ENCODE peak calls at places on chromosomes 4 and X, in six cellular contexts. B is AG08396; Y is T-helper 9 cell; V is activated CD4-positive, alpha-beta T cell treated with anti-CD3 and anti-CD28 coated beads for 48 hours; D is activated CD8-positive, alpha-beta memory T cell treated with anti-CD3 and anti-CD28 coated beads for 24 hours; S is HuH-7. J is an unnamed sample.

GRCh38 chr4:108527729-108528128 is 92.6 kb upstream of the RPL34 start:
- DNase-seq in B (no peak), Y (no peak), V (no peak), D (no peak), S (no peak), J (no peak)

GRCh38 chr4:18934197-18934596 is 912.6 kb upstream of the LCORL start:
- DNase-seq in B (no peak), Y (no peak), V (no peak), D (no peak), S (no peak), J (no peak)

GRCh38 chr4:74751247-74751646 is 43.1 kb downstream of the BTC start:
- DNase-seq in B (no peak), Y (no peak), V (no peak), D (no peak), S (no peak), J (no peak)

GRCh38 chrX:42577936-42578335 is 200.0 kb downstream of the PPP1R2C start:
- DNase-seq in B (no peak), Y (no peak), V (no peak), D (no peak), S (peak), J (no peak)

GRCh38 chrX:72002886-72003285 is 92.2 kb downstream of the NHSL2 start:
- DNase-seq in B (no peak), Y (no peak), V (no peak), D (no peak), S (no peak), J (no peak)

GRCh38 chrX:132226169-132226568 is 6.9 kb upstream of the RAP2C start:
- DNase-seq in B (no peak), Y (no peak), V (no peak), D (no peak), S (no peak), J (no peak)

GRCh38 chr4:105088110-105088879 is 58.4 kb upstream of the TET2 start:
- DNase-seq in B (peak), Y (no peak), V (no peak), D (no peak), S (no peak), J (no peak)

GRCh38 chr4:13893221-13893620 is 265.7 kb upstream of the BOD1L1 start:
- DNase-seq in B (no peak), Y (no peak), V (no peak), D (no peak), S (no peak), J (no peak)

GRCh38 chrX:24081661-24082154 is 27.0 kb downstream of the EIF2S3 start:
- DNase-seq in B (peak), Y (peak), V (peak), D (peak), S (no peak), J (peak)

GRCh38 chr4:97496298-97496873 is 646.9 kb downstream of the STPG2 start:
- DNase-seq in B (no peak), Y (no peak), V (no peak), D (no peak), S (no peak), J (no peak)

GRCh38 chr4:1615786-1616573 is 68.1 kb downstream of the FAM53A start:
- DNase-seq in B (no peak), Y (no peak), V (no peak), D (no peak), S (no peak), J (no peak)

GRCh38 chr4:45475490-45475889 is 648.4 kb downstream of the GABRG1 start:
- DNase-seq in B (no peak), Y (no peak), V (no peak), D (no peak), S (no peak), J (no peak)

GRCh38 chr4:54976682-54977081 is 148.7 kb downstream of the KDR start:
- DNase-seq in B (no peak), Y (no peak), V (no peak), D (no peak), S (peak), J (no peak)

GRCh38 chr4:61440306-61440705 is 240.2 kb downstream of the ADGRL3 start:
- DNase-seq in B (no peak), Y (no peak), V (no peak), D (no peak), S (no peak), J (no peak)

GRCh38 chr4:147108409-147108808 is 162.7 kb upstream of the TTC29 start:
- DNase-seq in B (peak), Y (no peak), V (no peak), D (no peak), S (no peak), J (no peak)

GRCh38 chr4:106358899-106359298 is 9.7 kb downstream of the GIMD1 start:
- DNase-seq in B (peak), Y (no peak), V (no peak), D (no peak), S (no peak), J (no peak)

GRCh38 chr4:170089274-170089742 is 448 bp downstream of the AADAT start:
- DNase-seq in B (peak), Y (no peak), V (no peak), D (no peak), S (peak), J (no peak)

GRCh38 chr4:118954246-118954645 is 65.6 kb downstream of the SYNPO2 start:
- DNase-seq in B (no peak), Y (no peak), V (no peak), D (no peak), S (no peak), J (no peak)

GRCh38 chrX:149510386-149510785 is 5.3 kb upstream of the IDS start:
- DNase-seq in B (no peak), Y (no peak), V (no peak), D (peak), S (no peak), J (no peak)

GRCh38 chrX:356385-357034 is 30.2 kb downstream of the PPP2R3B start:
- DNase-seq in B (no peak), Y (no peak), V (no peak), D (no peak), S (no peak), J (no peak)

GRCh38 chr4:25970241-25970675 is 56.2 kb downstream of the SMIM20 start:
- DNase-seq in B (no peak), Y (no peak), V (no peak), D (no peak), S (peak), J (no peak)

GRCh38 chr4:11632015-11632414 is 203.3 kb upstream of the HS3ST1 start:
- DNase-seq in B (no peak), Y (no peak), V (no peak), D (no peak), S (no peak), J (no peak)

GRCh38 chr4:98746936-98747658 is 88.7 kb upstream of the TSPAN5 start:
- DNase-seq in B (no peak), Y (no peak), V (no peak), D (no peak), S (no peak), J (no peak)

GRCh38 chr4:154982187-154983047 is 201.3 kb downstream of the RBM46 start:
- DNase-seq in B (peak), Y (peak), V (peak), D (peak), S (peak), J (no peak)

GRCh38 chr4:25993564-25994185 is 79.7 kb downstream of the SMIM20 start:
- DNase-seq in B (no peak), Y (no peak), V (peak), D (peak), S (peak), J (no peak)

GRCh38 chr4:168615294-168615693 is 118.4 kb downstream of the PALLD start:
- DNase-seq in B (peak), Y (no peak), V (no peak), D (no peak), S (no peak), J (no peak)

GRCh38 chr4:179750374-179750773 is 2308.1 kb upstream of the AGA start:
- DNase-seq in B (no peak), Y (no peak), V (no peak), D (no peak), S (no peak), J (no peak)

GRCh38 chr4:63632858-63633257 is 776.4 kb downstream of the TECRL start:
- DNase-seq in B (no peak), Y (no peak), V (no peak), D (no peak), S (no peak), J (no peak)

GRCh38 chrX:19723427-19723826 is 164.0 kb downstream of the SH3KBP1 start:
- DNase-seq in B (no peak), Y (no peak), V (no peak), D (no peak), S (no peak), J (no peak)

GRCh38 chr4:2691952-2692435 is 64.1 kb downstream of the TNIP2 start:
- DNase-seq in B (no peak), Y (no peak), V (peak), D (peak), S (no peak), J (no peak)

GRCh38 chrX:8783100-8784098 is 17.8 kb downstream of the FAM9A start:
- DNase-seq in B (peak), Y (peak), V (peak), D (peak), S (no peak), J (no peak)

GRCh38 chr4:122854444-122854843 is 27.8 kb downstream of the FGF2 start:
- DNase-seq in B (no peak), Y (no peak), V (no peak), D (no peak), S (no peak), J (no peak)

GRCh38 chr4:2923141-2923551 is 40.1 kb downstream of the NOP14 start:
- DNase-seq in B (no peak), Y (no peak), V (no peak), D (no peak), S (no peak), J (no peak)

GRCh38 chrX:36908801-36909403 is 99.3 kb upstream of the FAM47C start:
- DNase-seq in B (peak), Y (no peak), V (no peak), D (no peak), S (peak), J (no peak)

GRCh38 chrX:53435997-53436396 is 1.8 kb upstream of the HSD17B10 start:
- DNase-seq in B (peak), Y (peak), V (peak), D (peak), S (peak), J (peak)

GRCh38 chrX:1462596-1463251 is 10.0 kb upstream of the ASMTL start:
- DNase-seq in B (peak), Y (peak), V (peak), D (peak), S (no peak), J (peak)

J was measured in stimulated activated CD8-positive, alpha-beta memory T cell treated with anti-CD3 and anti-CD28 coated beads, Interleukin-4, amount 100 ng/mL, for 1 hour.